ENCODE peak calls at places on chromosomes 5 and 9, in seven cellular contexts. D is IMR-90, U is H1, O is mesendoderm, B is H9, N is mesenchymal stem cell, T is trophoblast cell. A is an unnamed sample.

GRCh38 chr9:581673-582497 is 259.6 kb upstream of the DMRT1 start:
- DNase-seq in D (no peak), U (peak), O (peak), B (peak), N (no peak), T (peak), A (no peak)

GRCh38 chr9:86983260-86984255 is 36.3 kb upstream of the GAS1 start:
- DNase-seq in D (peak), U (no peak), O (no peak), B (no peak), N (no peak), T (peak), A (no peak)

GRCh38 chr9:108834959-108835696 is 20.7 kb downstream of the ACTL7B start:
- DNase-seq in D (no peak), U (no peak), O (no peak), B (no peak), N (no peak), T (no peak), A (no peak)

GRCh38 chr5:142831019-142831403 is 60.8 kb downstream of the ARHGAP26 start:
- DNase-seq in D (no peak), U (no peak), O (no peak), B (no peak), N (no peak), T (no peak), A (no peak)

GRCh38 chr5:62214701-62215100 is 91.3 kb upstream of the KIF2A start:
- DNase-seq in D (no peak), U (no peak), O (no peak), B (no peak), N (no peak), T (no peak), A (no peak)

GRCh38 chr5:154611341-154611767 is 133.3 kb upstream of the HAND1 start:
- DNase-seq in D (peak), U (no peak), O (no peak), B (no peak), N (peak), T (no peak), A (no peak)

GRCh38 chr5:180284161-180284560 is 7.7 kb downstream of the MAPK9 start:
- DNase-seq in D (no peak), U (no peak), O (no peak), B (peak), N (no peak), T (no peak), A (no peak)

GRCh38 chr9:135212961-135213360 is 125.5 kb downstream of the OLFM1 start:
- DNase-seq in D (no peak), U (no peak), O (no peak), B (no peak), N (no peak), T (no peak), A (no peak)

GRCh38 chr9:127525426-127526188 is 74.3 kb downstream of the LRSAM1 start:
- DNase-seq in D (peak), U (no peak), O (peak), B (no peak), N (peak), T (peak), A (no peak)

GRCh38 chr9:117917873-117918272 is 213.7 kb downstream of the TLR4 start:
- DNase-seq in D (no peak), U (no peak), O (peak), B (no peak), N (no peak), T (no peak), A (no peak)

GRCh38 chr9:130239741-130240241 is 25.8 kb upstream of the HMCN2 start:
- DNase-seq in D (peak), U (no peak), O (no peak), B (no peak), N (no peak), T (peak), A (no peak)

GRCh38 chr5:59673438-59674058 is 220.0 kb downstream of the PDE4D start:
- DNase-seq in D (peak), U (no peak), O (peak), B (no peak), N (peak), T (peak), A (peak)

GRCh38 chr5:141889282-141889871 is 11.2 kb upstream of the PCDH1 start:
- DNase-seq in D (no peak), U (no peak), O (no peak), B (no peak), N (peak), T (no peak), A (no peak)

GRCh38 chr9:19988281-19988680 is 199.4 kb upstream of the SLC24A2 start:
- DNase-seq in D (no peak), U (no peak), O (no peak), B (no peak), N (no peak), T (no peak), A (peak)
- H2BK5ac ChIP-seq in D (no peak), U (no peak), O (no peak), B (no peak), N (no peak), T (no peak), A (no peak)

GRCh38 chr9:137300607-137301085 is 1.4 kb downstream of the NRARP start:
- DNase-seq in D (peak), U (peak), O (peak), B (peak), N (peak), T (no peak), A (peak)
- H3K9ac ChIP-seq in D (no peak), U (peak), O (peak), B (no peak), N (no peak), T (no peak), A (no peak)

DNA sequence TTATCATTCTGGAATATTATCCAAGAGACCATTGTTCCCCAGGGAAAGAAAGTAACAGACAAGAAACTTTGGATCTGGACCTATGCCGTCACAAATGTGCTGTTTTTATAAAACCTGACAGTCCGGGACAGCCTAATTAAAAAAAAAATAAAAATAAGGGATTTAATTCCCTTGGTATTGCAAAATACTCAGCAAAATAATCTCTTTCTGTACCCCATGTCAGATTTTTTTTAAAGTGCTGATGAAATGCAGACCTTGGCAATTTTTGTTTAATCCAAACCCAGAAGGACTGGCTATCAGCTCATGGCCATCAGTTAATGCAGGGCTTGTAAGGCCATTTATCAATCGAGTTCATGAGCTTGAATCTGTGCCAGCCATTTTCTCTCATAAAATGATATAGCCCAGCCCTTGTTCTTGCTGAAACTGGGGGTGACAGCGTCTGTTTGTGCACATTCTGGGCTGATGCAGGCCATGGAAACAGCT is 162.7 kb upstream of the S1PR3 start:
- DNase-seq in D (no peak), U (no peak), O (no peak), B (no peak), N (no peak), T (no peak), A (no peak)
- H2BK5ac ChIP-seq in D (no peak), U (no peak), O (no peak), B (no peak), N (no peak), T (no peak), A (no peak)

GRCh38 chr5:52837591-52838001 is 49.9 kb downstream of the ITGA1 start:
- DNase-seq in D (peak), U (no peak), O (no peak), B (no peak), N (peak), T (peak), A (no peak)

GRCh38 chr5:52839285-52839684 is 51.6 kb downstream of the ITGA1 start:
- DNase-seq in D (no peak), U (no peak), O (no peak), B (no peak), N (no peak), T (no peak), A (no peak)

GRCh38 chr5:52834320-52834719 is 46.6 kb downstream of the ITGA1 start:
- DNase-seq in D (no peak), U (no peak), O (no peak), B (no peak), N (no peak), T (no peak), A (no peak)

GRCh38 chr5:52838306-52839015 is 50.7 kb downstream of the ITGA1 start:
- DNase-seq in D (peak), U (no peak), O (no peak), B (no peak), N (peak), T (peak), A (no peak)

DNA sequence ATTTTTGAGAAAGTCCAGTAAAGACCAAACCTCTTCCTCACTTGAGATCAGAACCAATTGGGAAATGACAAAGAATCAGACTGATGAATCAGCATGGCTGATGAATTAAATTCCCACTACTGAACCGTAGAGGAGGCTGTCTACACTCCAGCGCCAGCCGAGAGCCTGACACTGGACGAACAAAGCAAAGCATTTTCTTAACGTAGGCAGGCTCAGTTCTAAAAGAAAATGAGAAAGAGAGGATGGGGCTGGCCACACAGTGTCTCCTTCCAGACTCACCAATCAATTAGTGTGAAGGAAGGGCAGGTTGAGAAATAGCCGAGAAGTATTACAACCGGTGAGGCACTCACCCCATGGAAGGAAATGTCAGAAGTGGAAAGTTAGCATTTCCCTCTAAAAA is 49.4 kb downstream of the ITGA1 start:
- DNase-seq in D (peak), U (no peak), O (no peak), B (no peak), N (peak), T (peak), A (peak)
- H3K9ac ChIP-seq in D (peak), U (no peak), O (no peak), B (no peak), N (peak), T (no peak), A (no peak)

DNA sequence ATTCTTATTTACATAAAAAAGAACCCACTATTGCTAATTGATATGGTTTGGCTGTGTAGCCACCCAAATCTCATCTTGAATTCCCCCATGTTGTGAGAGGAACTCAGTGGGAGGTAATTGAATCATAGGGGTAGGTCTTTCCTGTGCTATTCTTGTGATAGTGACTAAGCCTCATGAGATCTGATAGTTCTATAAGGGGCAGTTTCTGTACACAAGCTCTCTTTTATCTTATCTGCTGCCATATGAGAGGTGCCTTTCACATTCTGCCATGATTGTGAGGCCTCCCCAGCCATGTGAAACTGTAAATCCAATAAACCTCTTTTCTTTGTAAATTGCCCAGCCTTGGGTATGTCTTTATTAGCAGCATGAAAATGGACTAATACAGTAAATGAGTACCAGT is 58.2 kb upstream of the PRR16 start:
- DNase-seq in D (peak), U (no peak), O (peak), B (no peak), N (peak), T (no peak), A (no peak)
- H2BK5ac ChIP-seq in D (peak), U (no peak), O (no peak), B (no peak), N (no peak), T (no peak), A (no peak)

GRCh38 chr5:72301557-72301956 is 18.5 kb downstream of the MRPS27 start:
- DNase-seq in D (no peak), U (no peak), O (no peak), B (no peak), N (no peak), T (no peak), A (no peak)

GRCh38 chr5:72298711-72299110 is 21.3 kb downstream of the MRPS27 start:
- DNase-seq in D (no peak), U (no peak), O (no peak), B (no peak), N (no peak), T (no peak), A (no peak)

GRCh38 chr5:72296251-72296650 is 23.8 kb downstream of the MRPS27 start:
- DNase-seq in D (no peak), U (no peak), O (no peak), B (no peak), N (no peak), T (no peak), A (no peak)

GRCh38 chr5:72302171-72302570 is 17.9 kb downstream of the MRPS27 start:
- DNase-seq in D (no peak), U (no peak), O (peak), B (peak), N (no peak), T (no peak), A (peak)

DNA sequence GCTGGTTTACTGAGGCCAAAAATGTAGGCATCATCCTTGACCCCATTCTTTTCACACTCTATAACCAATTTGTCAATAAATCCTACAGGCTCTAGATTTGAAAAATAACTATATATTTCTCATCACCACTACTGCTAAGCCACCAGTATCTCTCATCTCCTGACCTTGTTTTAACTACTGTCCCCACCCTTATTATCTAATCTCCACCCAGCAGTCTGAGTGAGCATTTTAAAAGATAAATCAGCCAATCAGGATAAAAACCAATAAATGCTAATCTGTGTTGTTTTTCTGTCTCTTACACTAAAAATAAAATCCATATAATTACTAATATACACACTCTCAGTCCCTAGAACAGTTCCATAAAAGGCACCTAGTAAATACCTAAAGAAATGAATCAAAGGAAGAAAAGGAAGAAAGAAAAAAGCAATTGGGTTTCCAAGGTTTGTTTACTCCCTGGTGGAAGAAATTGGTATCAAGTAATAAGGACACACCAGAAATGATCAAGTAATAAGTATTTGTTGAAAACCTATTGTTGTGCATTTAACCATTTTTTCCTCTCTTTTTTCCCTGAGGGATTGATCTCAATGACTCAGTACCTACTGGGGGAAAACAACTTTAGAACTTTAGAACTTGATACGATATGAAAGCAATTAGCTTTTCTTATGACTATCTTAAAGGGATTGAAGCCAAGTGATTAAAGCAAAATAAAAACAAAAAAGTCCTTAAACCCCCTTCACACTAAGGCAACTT is 19.3 kb downstream of the MRPS27 start:
- DNase-seq in D (no peak), U (no peak), O (no peak), B (no peak), N (no peak), T (no peak), A (no peak)
- H3K9ac ChIP-seq in D (no peak), U (no peak), O (no peak), B (no peak), N (peak), T (no peak), A (no peak)

GRCh38 chr5:219492-219891 is 1.4 kb downstream of the SDHA start:
- DNase-seq in D (peak), U (no peak), O (peak), B (no peak), N (peak), T (peak), A (no peak)

GRCh38 chr5:220008-220407 is 1.9 kb downstream of the SDHA start:
- DNase-seq in D (no peak), U (no peak), O (no peak), B (no peak), N (peak), T (no peak), A (no peak)

GRCh38 chr5:228886-229285 is 10.8 kb downstream of the SDHA start:
- DNase-seq in D (no peak), U (no peak), O (no peak), B (no peak), N (no peak), T (no peak), A (no peak)

GRCh38 chr5:225334-225733 is 7.2 kb downstream of the SDHA start:
- DNase-seq in D (no peak), U (no peak), O (no peak), B (no peak), N (no peak), T (no peak), A (no peak)

GRCh38 chr5:223791-224190 is 5.7 kb downstream of the SDHA start:
- DNase-seq in D (no peak), U (no peak), O (no peak), B (no peak), N (no peak), T (no peak), A (no peak)
- H2BK5ac ChIP-seq in D (no peak), U (no peak), O (no peak), B (no peak), N (no peak), T (no peak), A (no peak)

A was measured in neuronal stem cell.